ENCODE peak calls at places on chromosomes 1 and 21, in eight cellular contexts. One of them, this sample, is unnamed.

GRCh38 chr1:216500273-216500967 is 77.2 kb upstream of the USH2A start:
- DNase-seq in IMR-90: no peak
- DNase-seq in body of pancreas: no peak
- DNase-seq in transverse colon: no peak
- DNase-seq in H54: no peak
- DNase-seq in heart left ventricle: no peak
- DNase-seq in breast epithelium: no peak
- DNase-seq in Peyer's patch: no peak
- DNase-seq in this sample: no peak

GRCh38 chr1:101284021-101284420 is 47.2 kb downstream of the S1PR1 start:
- DNase-seq in body of pancreas: no peak
- DNase-seq in heart left ventricle: no peak
- DNase-seq in H54: no peak
- DNase-seq in IMR-90: no peak
- DNase-seq in breast epithelium: no peak
- DNase-seq in Peyer's patch: no peak
- DNase-seq in transverse colon: no peak
- DNase-seq in this sample: no peak

GRCh38 chr1:56578664-56578962 is 750 bp downstream of the PLPP3 start:
- DNase-seq in body of pancreas: no peak
- DNase-seq in Peyer's patch: peak
- DNase-seq in transverse colon: no peak
- DNase-seq in breast epithelium: no peak
- DNase-seq in IMR-90: no peak
- DNase-seq in H54: peak
- DNase-seq in heart left ventricle: peak
- DNase-seq in this sample: peak

GRCh38 chr1:39886757-39887231 is 3.5 kb upstream of the TRIT1 start:
- DNase-seq in H54: no peak
- DNase-seq in IMR-90: no peak
- DNase-seq in Peyer's patch: no peak
- DNase-seq in transverse colon: no peak
- DNase-seq in body of pancreas: no peak
- DNase-seq in heart left ventricle: no peak
- DNase-seq in breast epithelium: no peak
- DNase-seq in this sample: no peak

GRCh38 chr1:45983964-45984363 is 148.5 kb downstream of the PIK3R3 start:
- DNase-seq in breast epithelium: no peak
- DNase-seq in Peyer's patch: no peak
- DNase-seq in IMR-90: no peak
- DNase-seq in H54: no peak
- DNase-seq in heart left ventricle: no peak
- DNase-seq in body of pancreas: no peak
- DNase-seq in transverse colon: no peak
- DNase-seq in this sample: no peak

GRCh38 chr1:55813619-55814018 is 598.5 kb upstream of the USP24 start:
- DNase-seq in Peyer's patch: no peak
- DNase-seq in breast epithelium: peak
- DNase-seq in transverse colon: peak
- DNase-seq in heart left ventricle: peak
- DNase-seq in H54: no peak
- DNase-seq in IMR-90: peak
- DNase-seq in body of pancreas: peak
- DNase-seq in this sample: peak

GRCh38 chr1:198201956-198202784 is 45.4 kb downstream of the NEK7 start:
- DNase-seq in body of pancreas: no peak
- DNase-seq in Peyer's patch: no peak
- DNase-seq in H54: no peak
- DNase-seq in heart left ventricle: no peak
- DNase-seq in transverse colon: no peak
- DNase-seq in breast epithelium: no peak
- DNase-seq in IMR-90: no peak
- DNase-seq in this sample: no peak

GRCh38 chr1:239270509-239270908 is 115.9 kb upstream of the CHRM3 start:
- DNase-seq in IMR-90: no peak
- DNase-seq in H54: no peak
- DNase-seq in breast epithelium: no peak
- DNase-seq in body of pancreas: no peak
- DNase-seq in Peyer's patch: no peak
- DNase-seq in transverse colon: no peak
- DNase-seq in heart left ventricle: no peak
- DNase-seq in this sample: no peak

GRCh38 chr1:171460018-171460585 is 25.2 kb upstream of the PRRC2C start:
- DNase-seq in Peyer's patch: no peak
- DNase-seq in body of pancreas: no peak
- DNase-seq in IMR-90: peak
- DNase-seq in H54: no peak
- DNase-seq in heart left ventricle: no peak
- DNase-seq in transverse colon: no peak
- DNase-seq in breast epithelium: no peak
- DNase-seq in this sample: no peak

GRCh38 chr1:34590211-34590623 is 164.6 kb upstream of the GJB5 start:
- DNase-seq in heart left ventricle: no peak
- DNase-seq in Peyer's patch: no peak
- DNase-seq in breast epithelium: no peak
- DNase-seq in transverse colon: no peak
- DNase-seq in IMR-90: no peak
- DNase-seq in body of pancreas: no peak
- DNase-seq in H54: peak
- DNase-seq in this sample: no peak

GRCh38 chr21:44616591-44616926 is 4.7 kb downstream of the KRTAP10-8 start:
- DNase-seq in H54: no peak
- DNase-seq in breast epithelium: no peak
- DNase-seq in IMR-90: no peak
- DNase-seq in body of pancreas: no peak
- DNase-seq in transverse colon: no peak
- DNase-seq in Peyer's patch: no peak
- DNase-seq in heart left ventricle: no peak
- DNase-seq in this sample: no peak

GRCh38 chr1:156123356-156124196 is 9.1 kb downstream of the LMNA start:
- DNase-seq in heart left ventricle: peak
- DNase-seq in breast epithelium: peak
- DNase-seq in body of pancreas: peak
- DNase-seq in transverse colon: peak
- DNase-seq in Peyer's patch: peak
- DNase-seq in H54: peak
- DNase-seq in IMR-90: peak
- DNase-seq in this sample: peak

GRCh38 chr21:46028547-46029200 is 47.1 kb downstream of the COL6A1 start:
- DNase-seq in H54: no peak
- DNase-seq in breast epithelium: no peak
- DNase-seq in IMR-90: peak
- DNase-seq in body of pancreas: no peak
- DNase-seq in heart left ventricle: no peak
- DNase-seq in transverse colon: no peak
- DNase-seq in Peyer's patch: no peak
- DNase-seq in this sample: peak

GRCh38 chr1:207963429-207964194 is 52.7 kb upstream of the CD34 start:
- DNase-seq in transverse colon: peak
- DNase-seq in IMR-90: peak
- DNase-seq in H54: peak
- DNase-seq in Peyer's patch: peak
- DNase-seq in body of pancreas: peak
- DNase-seq in heart left ventricle: peak
- DNase-seq in breast epithelium: peak
- DNase-seq in this sample: peak
- TF ChIP-seq POLR2A in transverse colon: peak
- TF ChIP-seq POLR2A in IMR-90: peak
- TF ChIP-seq POLR2A in H54: peak
- TF ChIP-seq POLR2A in Peyer's patch: peak
- TF ChIP-seq POLR2A in body of pancreas: peak
- TF ChIP-seq POLR2A in heart left ventricle: peak
- TF ChIP-seq POLR2A in breast epithelium: peak
- TF ChIP-seq POLR2A in this sample: peak

GRCh38 chr1:26317612-26318337 is at the start of gene CD52:
- DNase-seq in H54: no peak
- DNase-seq in transverse colon: peak
- DNase-seq in breast epithelium: no peak
- DNase-seq in body of pancreas: no peak
- DNase-seq in IMR-90: no peak
- DNase-seq in heart left ventricle: no peak
- DNase-seq in Peyer's patch: no peak
- DNase-seq in this sample: no peak
- TF ChIP-seq POLR2A in H54: no peak
- TF ChIP-seq POLR2A in transverse colon: peak
- TF ChIP-seq POLR2A in breast epithelium: no peak
- TF ChIP-seq POLR2A in body of pancreas: no peak
- TF ChIP-seq POLR2A in IMR-90: no peak
- TF ChIP-seq POLR2A in heart left ventricle: no peak
- TF ChIP-seq POLR2A in Peyer's patch: peak
- TF ChIP-seq POLR2A in this sample: no peak

GRCh38 chr1:1235016-1235744 is 3.1 kb downstream of the B3GALT6 start:
- DNase-seq in H54: no peak
- DNase-seq in IMR-90: no peak
- DNase-seq in Peyer's patch: no peak
- DNase-seq in transverse colon: no peak
- DNase-seq in heart left ventricle: no peak
- DNase-seq in breast epithelium: no peak
- DNase-seq in body of pancreas: no peak
- DNase-seq in this sample: no peak
- TF ChIP-seq POLR2A in H54: no peak
- TF ChIP-seq POLR2A in IMR-90: no peak
- TF ChIP-seq POLR2A in Peyer's patch: no peak
- TF ChIP-seq POLR2A in transverse colon: no peak
- TF ChIP-seq POLR2A in heart left ventricle: no peak
- TF ChIP-seq POLR2A in breast epithelium: no peak
- TF ChIP-seq POLR2A in body of pancreas: no peak
- TF ChIP-seq POLR2A in this sample: no peak

GRCh38 chr1:117610036-117610435 is 4.2 kb downstream of the TENT5C start:
- DNase-seq in body of pancreas: no peak
- DNase-seq in IMR-90: no peak
- DNase-seq in transverse colon: no peak
- DNase-seq in H54: no peak
- DNase-seq in Peyer's patch: no peak
- DNase-seq in heart left ventricle: no peak
- DNase-seq in breast epithelium: no peak
- DNase-seq in this sample: no peak

GRCh38 chr1:117611894-117612481 is 6.1 kb downstream of the TENT5C start:
- DNase-seq in IMR-90: no peak
- DNase-seq in breast epithelium: no peak
- DNase-seq in body of pancreas: no peak
- DNase-seq in H54: no peak
- DNase-seq in Peyer's patch: no peak
- DNase-seq in heart left ventricle: no peak
- DNase-seq in transverse colon: no peak
- DNase-seq in this sample: no peak

GRCh38 chr1:117612517-117613248 is 6.8 kb downstream of the TENT5C start:
- DNase-seq in body of pancreas: no peak
- DNase-seq in H54: no peak
- DNase-seq in transverse colon: no peak
- DNase-seq in heart left ventricle: no peak
- DNase-seq in Peyer's patch: no peak
- DNase-seq in IMR-90: peak
- DNase-seq in breast epithelium: no peak
- DNase-seq in this sample: no peak

GRCh38 chr1:117609471-117609911 is 3.6 kb downstream of the TENT5C start:
- DNase-seq in IMR-90: peak
- DNase-seq in transverse colon: peak
- DNase-seq in breast epithelium: no peak
- DNase-seq in heart left ventricle: peak
- DNase-seq in Peyer's patch: no peak
- DNase-seq in body of pancreas: peak
- DNase-seq in H54: no peak
- DNase-seq in this sample: no peak

GRCh38 chr1:117611121-117611601 is 5.3 kb downstream of the TENT5C start:
- DNase-seq in H54: no peak
- DNase-seq in body of pancreas: no peak
- DNase-seq in breast epithelium: no peak
- DNase-seq in Peyer's patch: peak
- DNase-seq in IMR-90: no peak
- DNase-seq in heart left ventricle: no peak
- DNase-seq in transverse colon: no peak
- DNase-seq in this sample: no peak
- TF ChIP-seq POLR2A in H54: no peak
- TF ChIP-seq POLR2A in body of pancreas: no peak
- TF ChIP-seq POLR2A in breast epithelium: no peak
- TF ChIP-seq POLR2A in Peyer's patch: no peak
- TF ChIP-seq POLR2A in IMR-90: no peak
- TF ChIP-seq POLR2A in heart left ventricle: no peak
- TF ChIP-seq POLR2A in transverse colon: no peak
- TF ChIP-seq POLR2A in this sample: no peak

GRCh38 chr1:230642263-230642959 is at the start of gene COG2:
- DNase-seq in H54: peak
- DNase-seq in heart left ventricle: peak
- DNase-seq in Peyer's patch: peak
- DNase-seq in body of pancreas: peak
- DNase-seq in breast epithelium: peak
- DNase-seq in transverse colon: peak
- DNase-seq in IMR-90: peak
- DNase-seq in this sample: peak
- TF ChIP-seq POLR2A in H54: peak
- TF ChIP-seq POLR2A in heart left ventricle: no peak
- TF ChIP-seq POLR2A in Peyer's patch: peak
- TF ChIP-seq POLR2A in body of pancreas: peak
- TF ChIP-seq POLR2A in breast epithelium: no peak
- TF ChIP-seq POLR2A in transverse colon: peak
- TF ChIP-seq POLR2A in IMR-90: peak
- TF ChIP-seq POLR2A in this sample: peak

This sample was measured in ovary.